ENCODE peak calls at places on chromosomes 13 and 19, in five cellular contexts. C, P, G, B and I are unnamed samples.
A peak's percentile ranks its signal among the peaks of the same experiment; 100 is the strongest.

GRCh38 chr13:43544011-43544410 is 242.8 kb downstream of the ENOX1 start:
- DNase-seq in C (no peak), P (no peak), G (no peak), B (no peak), I (no peak)

GRCh38 chr19:44887648-44888047 is 3.4 kb upstream of the TOMM40 start:
- DNase-seq in C (no peak), P (no peak), G (no peak), B (no peak), I (no peak)

GRCh38 chr19:42563352-42564210 is 31.1 kb downstream of the CEACAM8 start:
- DNase-seq in C (peak; percentile 83), P (peak; percentile 48), G (no peak), B (peak; percentile 87), I (peak; percentile 74)

GRCh38 chr19:3606174-3606689 is 443 bp downstream of the TBXA2R start:
- DNase-seq in C (no peak), P (no peak), G (peak; percentile 85), B (no peak), I (no peak)

GRCh38 chr13:100394005-100394695 is 194.4 kb downstream of the GGACT start:
- DNase-seq in C (peak; percentile 6), P (no peak), G (no peak), B (peak; percentile 22), I (no peak)

GRCh38 chr19:17706750-17707181 is 12.5 kb upstream of the MAP1S start:
- DNase-seq in C (peak; percentile 73), P (peak; percentile 83), G (no peak), B (peak; percentile 89), I (no peak)

GRCh38 chr19:28358604-28359003 is 854.3 kb downstream of the UQCRFS1 start:
- DNase-seq in C (no peak), P (no peak), G (no peak), B (no peak), I (no peak)

GRCh38 chr19:31223805-31224534 is 125.3 kb downstream of the TSHZ3 start:
- DNase-seq in C (no peak), P (no peak), G (no peak), B (no peak), I (peak; percentile 8)

GRCh38 chr13:97810152-97810551 is 143.3 kb upstream of the IPO5 start:
- DNase-seq in C (no peak), P (no peak), G (no peak), B (peak; percentile 10), I (peak; percentile 52)

GRCh38 chr13:69980799-69981198 is 126.8 kb upstream of the ATXN8OS start:
- DNase-seq in C (no peak), P (no peak), G (no peak), B (no peak), I (no peak)

GRCh38 chr13:109336730-109337129 is 449.7 kb downstream of the IRS2 start:
- DNase-seq in C (no peak), P (no peak), G (no peak), B (no peak), I (no peak)

GRCh38 chr13:44259045-44260042 is 114.3 kb upstream of the SERP2 start:
- DNase-seq in C (peak; percentile 15), P (no peak), G (no peak), B (peak; percentile 33), I (peak; percentile 19)

GRCh38 chr19:35612224-35612558 is 344 bp upstream of the HAUS5 start:
- DNase-seq in C (no peak), P (no peak), G (no peak), B (no peak), I (no peak)

GRCh38 chr13:65593298-65593874 is 1636.8 kb downstream of the PCDH9 start:
- DNase-seq in C (no peak), P (no peak), G (no peak), B (no peak), I (no peak)